ENCODE peak calls at places on chromosomes 7 and 10, in six cellular contexts. D is heart right ventricle, M is EH, N is bronchial epithelial cell, U is neuronal stem cell, O is NAMALWA. W is an unnamed sample.

GRCh38 chr7:50812847-50813475 is 30.3 kb upstream of the GRB10 start:
- DNase-seq in D (peak; percentile 92), M (peak; percentile 87), N (peak; percentile 88), U (no peak), O (no peak), W (peak; percentile 49)

GRCh38 chr7:73707045-73707631 is 12.3 kb downstream of the STX1A start:
- DNase-seq in D (no peak), M (no peak), N (peak; percentile 52), U (no peak), O (no peak), W (no peak)

GRCh38 chr10:57979466-57979865 is 288.2 kb downstream of the IPMK start:
- DNase-seq in D (no peak), M (peak; percentile 21), N (no peak), U (no peak), O (no peak), W (no peak)

GRCh38 chr7:11212080-11212711 is 238.5 kb downstream of the PHF14 start:
- DNase-seq in D (peak; percentile 49), M (peak; percentile 71), N (peak; percentile 61), U (peak; percentile 61), O (peak; percentile 94), W (peak; percentile 13)

GRCh38 chr10:119542990-119543813 is 683 bp upstream of the RGS10 start:
- DNase-seq in D (peak; percentile 54), M (peak; percentile 64), N (no peak), U (peak; percentile 44), O (peak; percentile 80), W (no peak)

GRCh38 chr10:104255244-104255981 is 721 bp downstream of the GSTO1 start:
- DNase-seq in D (peak; percentile 26), M (peak; percentile 88), N (peak; percentile 74), U (no peak), O (peak; percentile 52), W (peak; percentile 68)

GRCh38 chr7:99267530-99268360 is 4.9 kb upstream of the MYH16 start:
- DNase-seq in D (no peak), M (peak; percentile 81), N (peak; percentile 97), U (no peak), O (no peak), W (peak; percentile 94)

GRCh38 chr10:98265403-98266378 is 2.3 kb downstream of the LOXL4 start:
- DNase-seq in D (no peak), M (no peak), N (peak; percentile 33), U (no peak), O (no peak), W (no peak)

GRCh38 chr10:71959526-71959925 is 4.7 kb upstream of the CHST3 start:
- DNase-seq in D (no peak), M (no peak), N (no peak), U (no peak), O (no peak), W (no peak)

GRCh38 chr10:27223964-27224363 is 16.6 kb downstream of the ACBD5 start:
- DNase-seq in D (peak; percentile 39), M (peak; percentile 46), N (peak; percentile 12), U (no peak), O (peak; percentile 61), W (no peak)

GRCh38 chr7:6502886-6503285 is 48.4 kb downstream of the GRID2IP start:
- DNase-seq in D (no peak), M (no peak), N (no peak), U (no peak), O (no peak), W (no peak)

GRCh38 chr7:128737867-128738390 is 1.2 kb upstream of the CALU start:
- DNase-seq in D (no peak), M (peak; percentile 90), N (peak; percentile 87), U (no peak), O (peak; percentile 24), W (no peak)

GRCh38 chr7:81676105-81676811 is 93.6 kb downstream of the HGF start:
- DNase-seq in D (peak; percentile 27), M (peak; percentile 46), N (no peak), U (no peak), O (no peak), W (no peak)

GRCh38 chr7:137754076-137754851 is 92.5 kb downstream of the DGKI start:
- DNase-seq in D (no peak), M (no peak), N (no peak), U (no peak), O (no peak), W (no peak)

GRCh38 chr7:43076189-43076605 is 36.2 kb upstream of the HECW1 start:
- DNase-seq in D (no peak), M (peak; percentile 65), N (peak; percentile 11), U (no peak), O (peak; percentile 38), W (no peak)

GRCh38 chr7:114481995-114482394 is 67.4 kb downstream of the FOXP2 start:
- DNase-seq in D (no peak), M (peak; percentile 0), N (peak; percentile 91), U (no peak), O (no peak), W (peak; percentile 59)

GRCh38 chr10:3853016-3853415 is 68.0 kb upstream of the KLF6 start:
- DNase-seq in D (no peak), M (no peak), N (no peak), U (no peak), O (no peak), W (no peak)

GRCh38 chr10:23095966-23096813 is 811 bp downstream of the MSRB2 start:
- DNase-seq in D (peak; percentile 60), M (peak; percentile 63), N (peak; percentile 35), U (peak; percentile 24), O (peak; percentile 59), W (peak; percentile 60)

GRCh38 chr10:86250399-86250798 is 116.2 kb downstream of the GRID1 start:
- DNase-seq in D (no peak), M (no peak), N (no peak), U (no peak), O (no peak), W (no peak)

GRCh38 chr10:72879245-72879644 is 14.3 kb upstream of the OIT3 start:
- DNase-seq in D (no peak), M (no peak), N (no peak), U (no peak), O (no peak), W (no peak)

GRCh38 chr10:34580643-34581042 is 234.5 kb downstream of the PARD3 start:
- DNase-seq in D (no peak), M (peak; percentile 68), N (peak; percentile 89), U (no peak), O (no peak), W (peak; percentile 76)

GRCh38 chr7:156942708-156943090 is 6.8 kb upstream of the NOM1 start:
- DNase-seq in D (no peak), M (no peak), N (peak; percentile 8), U (no peak), O (no peak), W (peak; percentile 38)

GRCh38 chr7:87000344-87000743 is 59.1 kb downstream of the ELAPOR2 start:
- DNase-seq in D (no peak), M (peak; percentile 7), N (no peak), U (no peak), O (no peak), W (no peak)

GRCh38 chr10:94314913-94315545 is 47.7 kb downstream of the NOC3L start:
- DNase-seq in D (no peak), M (peak; percentile 62), N (no peak), U (no peak), O (no peak), W (no peak)

GRCh38 chr10:71241899-71242620 is 29.7 kb downstream of the UNC5B start:
- DNase-seq in D (peak; percentile 53), M (peak; percentile 40), N (no peak), U (no peak), O (no peak), W (no peak)

GRCh38 chr10:17210361-17210760 is 8.9 kb upstream of the TRDMT1 start:
- DNase-seq in D (no peak), M (peak; percentile 66), N (no peak), U (no peak), O (no peak), W (no peak)

GRCh38 chr10:62511656-62512055 is 137.5 kb downstream of the ZNF365 start:
- DNase-seq in D (no peak), M (no peak), N (no peak), U (no peak), O (no peak), W (no peak)

GRCh38 chr7:45923290-45923689 is 2.2 kb upstream of the IGFBP3 start:
- DNase-seq in D (peak; percentile 75), M (peak; percentile 79), N (peak; percentile 53), U (peak; percentile 64), O (peak; percentile 77), W (peak; percentile 48)

GRCh38 chr10:98331888-98332287 is 63.9 kb upstream of the LOXL4 start:
- DNase-seq in D (no peak), M (no peak), N (no peak), U (no peak), O (peak; percentile 41), W (no peak)

GRCh38 chr10:123150229-123150985 is 2.5 kb downstream of the HMX2 start:
- DNase-seq in D (no peak), M (no peak), N (no peak), U (peak; percentile 20), O (no peak), W (no peak)

GRCh38 chr7:7742223-7742622 is 23.8 kb upstream of the RPA3 start:
- DNase-seq in D (no peak), M (no peak), N (no peak), U (no peak), O (no peak), W (no peak)

GRCh38 chr7:40058636-40059035 is 75.8 kb downstream of the MPLKIP start:
- DNase-seq in D (no peak), M (peak; percentile 10), N (no peak), U (no peak), O (no peak), W (peak; percentile 1)

GRCh38 chr7:1815051-1815481 is 145.0 kb downstream of the ELFN1 start:
- DNase-seq in D (no peak), M (no peak), N (no peak), U (no peak), O (no peak), W (no peak)

GRCh38 chr10:34715511-34716187 is 99.4 kb downstream of the PARD3 start:
- DNase-seq in D (no peak), M (no peak), N (no peak), U (no peak), O (no peak), W (no peak)

GRCh38 chr10:3476640-3477448 is 304.3 kb upstream of the PITRM1 start:
- DNase-seq in D (no peak), M (no peak), N (no peak), U (no peak), O (no peak), W (no peak)

GRCh38 chr7:140604760-140605159 is 35.9 kb downstream of the DENND2A start:
- DNase-seq in D (no peak), M (peak; percentile 64), N (peak; percentile 85), U (no peak), O (no peak), W (peak; percentile 70)

GRCh38 chr7:90250601-90251303 is 5.8 kb downstream of the CFAP69 start:
- DNase-seq in D (no peak), M (peak; percentile 89), N (no peak), U (no peak), O (no peak), W (no peak)

W was measured in foreskin keratinocyte.